ENCODE peak calls at places on chromosomes 2 and 18, in seven cellular contexts. Y, J, F, V, S, Z and N are unnamed samples.
A peak's percentile ranks its signal among the peaks of the same experiment; 100 is the strongest.

GRCh38 chr2:200809506-200810251 is 2.0 kb upstream of the BZW1 start:
- DNase-seq in V (no peak), S (no peak), J (no peak), Y (no peak), Z (no peak), F (no peak), N (no peak)

GRCh38 chr2:24432121-24432520 is 58.9 kb upstream of the NCOA1 start:
- DNase-seq in Y (no peak), Z (no peak), S (no peak), F (no peak), V (no peak), J (peak; percentile 11), N (no peak)

GRCh38 chr2:23209059-23209458 is 175.9 kb upstream of the KLHL29 start:
- DNase-seq in V (no peak), Y (no peak), Z (peak; percentile 24), S (no peak), J (no peak), F (no peak), N (no peak)

GRCh38 chr2:36561223-36561944 is 36.6 kb downstream of the FEZ2 start:
- DNase-seq in Y (peak; percentile 88), V (no peak), Z (peak; percentile 18), F (no peak), S (no peak), J (no peak), N (no peak)

GRCh38 chr2:149236413-149236812 is 94.0 kb upstream of the LYPD6 start:
- DNase-seq in S (no peak), Y (no peak), V (no peak), J (no peak), F (no peak), Z (no peak), N (no peak)

GRCh38 chr18:58512161-58512581 is 116.7 kb downstream of the ALPK2 start:
- DNase-seq in F (no peak), Z (no peak), J (peak; percentile 75), S (no peak), Y (no peak), V (no peak), N (no peak)

GRCh38 chr2:226909131-226909530 is 73.3 kb downstream of the RHBDD1 start:
- DNase-seq in F (no peak), J (no peak), Y (no peak), S (no peak), Z (no peak), V (no peak), N (no peak)

GRCh38 chr2:55025627-55026026 is 24.6 kb downstream of the RTN4 start:
- DNase-seq in F (no peak), Z (no peak), J (no peak), S (no peak), V (no peak), Y (no peak), N (no peak)

GRCh38 chr18:49561377-49562193 is at the start of gene LIPG:
- DNase-seq in F (peak; percentile 80), J (peak; percentile 81), V (no peak), Z (peak; percentile 34), Y (peak; percentile 57), S (peak; percentile 66), N (peak; percentile 71)

GRCh38 chr2:212294816-212295215 is 243.8 kb downstream of the ERBB4 start:
- DNase-seq in S (peak; percentile 4), Y (no peak), Z (no peak), J (no peak), F (no peak), V (no peak), N (peak; percentile 44)

GRCh38 chr2:67446504-67446911 is 49.4 kb downstream of the ETAA1 start:
- DNase-seq in S (no peak), J (no peak), Z (no peak), F (no peak), Y (no peak), V (no peak), N (no peak)

GRCh38 chr18:3104190-3105054 is 91.5 kb upstream of the LPIN2 start:
- DNase-seq in F (no peak), Z (no peak), S (no peak), V (no peak), J (no peak), Y (no peak), N (no peak)

GRCh38 chr2:74834806-74835755 is 1.2 kb downstream of the HK2 start:
- DNase-seq in V (no peak), S (peak; percentile 87), J (peak; percentile 84), F (peak; percentile 78), Y (no peak), Z (peak; percentile 55), N (peak; percentile 16)

GRCh38 chr2:20235655-20236302 is 10.8 kb upstream of the SDC1 start:
- DNase-seq in Y (no peak), J (peak; percentile 43), F (no peak), S (no peak), V (no peak), Z (no peak), N (no peak)

GRCh38 chr2:19046986-19047780 is 311.2 kb downstream of the OSR1 start:
- DNase-seq in J (no peak), S (no peak), V (peak; percentile 31), Y (no peak), F (no peak), Z (no peak), N (no peak)

GRCh38 chr18:68916734-68917133 is 118.9 kb downstream of the CCDC102B start:
- DNase-seq in S (no peak), V (no peak), Z (peak; percentile 46), J (no peak), Y (peak; percentile 54), F (no peak), N (no peak)

GRCh38 chr2:191670076-191670475 is 7.9 kb upstream of the NABP1 start:
- DNase-seq in S (no peak), F (no peak), J (no peak), Y (no peak), Z (no peak), V (no peak), N (no peak)

GRCh38 chr2:229111744-229112143 is 159.3 kb downstream of the PID1 start:
- DNase-seq in J (no peak), Z (no peak), F (no peak), V (no peak), S (no peak), Y (no peak), N (no peak)

GRCh38 chr2:98569197-98569793 is 39.0 kb downstream of the COA5 start:
- DNase-seq in F (peak; percentile 83), V (no peak), J (peak; percentile 96), Z (peak; percentile 41), Y (peak; percentile 1), S (peak; percentile 84), N (peak; percentile 59)

GRCh38 chr2:211745295-211746097 is 793.1 kb downstream of the ERBB4 start:
- DNase-seq in J (peak; percentile 58), V (no peak), Z (peak; percentile 71), S (peak; percentile 65), F (peak; percentile 27), Y (peak; percentile 51), N (peak; percentile 10)

GRCh38 chr2:229980440-229981184 is 58.3 kb downstream of the FBXO36 start:
- DNase-seq in Z (no peak), V (peak; percentile 17), F (peak; percentile 10), Y (no peak), J (peak; percentile 55), S (peak; percentile 55), N (no peak)

GRCh38 chr2:42138163-42139016 is 30.8 kb upstream of the EML4 start:
- DNase-seq in F (no peak), J (no peak), S (no peak), Y (no peak), Z (no peak), V (no peak), N (peak; percentile 54)

GRCh38 chr2:74425523-74425922 is 4.0 kb downstream of the WDR54 start:
- DNase-seq in J (no peak), F (no peak), Z (peak; percentile 68), Y (no peak), S (peak; percentile 8), V (no peak), N (no peak)

GRCh38 chr2:71725836-71726235 is 272.5 kb downstream of the DYSF start:
- DNase-seq in J (no peak), Z (no peak), Y (no peak), V (no peak), F (no peak), S (no peak), N (no peak)

DNA sequence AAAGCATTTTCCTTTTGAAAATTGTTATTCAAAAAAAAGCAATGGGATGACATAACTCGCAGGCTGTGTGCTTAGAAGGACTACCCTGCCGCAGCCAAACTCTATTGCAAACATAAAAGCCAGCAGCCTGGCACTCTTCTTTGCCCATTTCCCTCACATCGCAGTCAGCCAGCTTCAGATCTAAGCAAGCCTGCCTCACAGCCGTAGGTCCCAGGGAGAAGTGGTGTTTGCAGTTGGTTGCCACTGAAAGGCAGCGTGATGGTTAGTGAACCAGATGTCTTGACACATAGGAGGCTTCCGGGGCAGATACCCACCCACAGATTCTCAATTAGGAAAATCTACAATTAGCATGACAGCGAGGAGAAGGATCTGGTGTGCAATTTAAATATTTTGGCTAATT is 655.2 kb downstream of the RNF144A start:
- DNase-seq in F (no peak), S (no peak), J (no peak), Z (no peak), V (no peak), Y (no peak), N (no peak)
- TF ChIP-seq JUND in F (no peak), S (no peak), J (no peak), Z (no peak), V (no peak), Y (no peak), N (no peak)

GRCh38 chr18:79169958-79170555 is 100.9 kb downstream of the ATP9B start:
- DNase-seq in S (no peak), F (no peak), J (no peak), Z (peak; percentile 10), Y (no peak), V (no peak), N (no peak)
- TF ChIP-seq JUND in S (no peak), F (no peak), J (no peak), Z (no peak), Y (no peak), V (no peak), N (no peak)

GRCh38 chr2:218002792-218003191 is at the start of gene TNS1:
- DNase-seq in F (no peak), Z (no peak), Y (no peak), J (no peak), S (peak; percentile 73), V (no peak), N (no peak)
- TF ChIP-seq JUND in F (no peak), Z (no peak), Y (no peak), J (no peak), S (no peak), V (no peak), N (no peak)

DNA sequence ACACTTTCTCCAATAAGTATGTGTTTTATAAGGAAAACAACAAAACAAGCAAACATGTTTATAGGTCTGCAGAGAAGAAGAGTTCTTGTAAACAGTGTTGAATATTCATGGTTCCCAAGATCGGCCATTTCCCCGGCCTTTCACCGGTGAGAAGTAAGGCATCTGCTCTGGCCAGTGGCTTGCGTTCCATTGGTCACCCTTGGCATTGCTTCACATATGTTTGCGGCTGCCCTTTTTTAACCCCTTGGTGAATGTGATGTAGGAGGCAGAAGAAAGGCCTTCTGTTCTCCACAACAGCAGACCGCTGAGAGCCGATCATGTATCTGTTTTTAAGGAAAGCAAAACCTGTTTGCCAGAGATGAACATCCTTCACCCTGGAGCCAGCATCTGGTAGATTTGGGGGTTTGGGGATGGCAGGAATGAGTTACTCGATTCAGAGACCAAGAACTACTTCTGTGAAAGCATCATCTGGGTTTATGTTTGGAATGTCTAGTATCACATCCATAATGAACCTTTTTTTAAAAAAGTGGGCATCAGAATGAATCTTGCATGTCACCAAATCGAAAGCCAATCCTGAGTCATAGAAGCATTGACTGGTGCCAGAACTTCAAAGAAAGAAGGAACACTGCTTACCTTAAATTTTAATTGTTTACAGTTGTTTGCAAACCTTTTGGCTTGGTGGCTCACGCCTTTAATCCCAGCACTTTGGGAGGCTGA is 112.3 kb downstream of the AGAP1 start:
- DNase-seq in S (peak; percentile 63), F (no peak), V (no peak), J (no peak), Y (no peak), Z (no peak), N (no peak)
- TF ChIP-seq JUND in S (no peak), F (no peak), V (no peak), J (no peak), Y (no peak), Z (no peak), N (no peak)